ENCODE peak calls at places on chromosomes 13 and 19, in ten cellular contexts. H is Right ventricle myocardium superior; X is stimulated activated effector memory CD8-positive, alpha-beta T cell treated with anti-CD3 and anti-CD28 coated beads, Interleukin-12 subunit alpha, Interleukin-12 subunit beta, amount 100 ng/mL, for 72 hours; M is stimulated activated naive CD8-positive, alpha-beta T cell treated with anti-CD3 and anti-CD28 coated beads, Interleukin-15, Interleukin-2, amounts not matched to agents 100 U/mL and 50 U/mL, for 24 hours; C is activated CD4-positive, alpha-beta T cell treated with anti-CD3 and anti-CD28 coated beads for 36 hours; E is left cardiac atrium; B is T-cell; Y is pancreas; Q is activated CD8-positive, alpha-beta memory T cell treated with anti-CD3 and anti-CD28 coated beads, Interleukin-2, amount 10 ng/mL, durations not matched to agents 7 days and 5 days; L is A549. V is an unnamed sample.

GRCh38 chr13:27161423-27161822 is 10.2 kb downstream of the USP12 start:
- ATAC-seq in H (no peak), X (no peak), M (no peak), C (no peak), E (no peak), B (peak), Y (no peak), Q (no peak), L (no peak), V (no peak)

GRCh38 chr13:114059946-114060860 is 72.2 kb downstream of the RASA3 start:
- ATAC-seq in H (peak), X (no peak), M (no peak), C (no peak), E (no peak), B (no peak), Y (no peak), Q (no peak), L (no peak), V (no peak)

GRCh38 chr13:101415358-101416174 is 742 bp downstream of the NALCN start:
- ATAC-seq in H (peak), X (peak), M (no peak), C (no peak), E (peak), B (no peak), Y (peak), Q (no peak), L (peak), V (peak)

GRCh38 chr19:5250127-5250659 is 90.4 kb downstream of the PTPRS start:
- ATAC-seq in H (peak), X (no peak), M (no peak), C (no peak), E (peak), B (no peak), Y (peak), Q (no peak), L (no peak), V (no peak)

GRCh38 chr19:45528149-45528743 is 21.0 kb downstream of the VASP start:
- ATAC-seq in H (no peak), X (no peak), M (no peak), C (no peak), E (peak), B (no peak), Y (peak), Q (no peak), L (peak), V (no peak)

GRCh38 chr13:102141625-102142472 is 260.0 kb downstream of the FGF14 start:
- ATAC-seq in H (no peak), X (no peak), M (no peak), C (no peak), E (peak), B (no peak), Y (no peak), Q (no peak), L (no peak), V (no peak)

GRCh38 chr13:23552171-23552570 is 18.0 kb upstream of the TNFRSF19 start:
- ATAC-seq in H (no peak), X (no peak), M (no peak), C (no peak), E (no peak), B (no peak), Y (no peak), Q (no peak), L (no peak), V (no peak)

GRCh38 chr19:4650159-4650558 is 10.8 kb downstream of the TNFAIP8L1 start:
- ATAC-seq in H (no peak), X (no peak), M (no peak), C (no peak), E (no peak), B (no peak), Y (no peak), Q (no peak), L (no peak), V (no peak)

GRCh38 chr13:71979616-71980015 is 112.6 kb upstream of the DACH1 start:
- ATAC-seq in H (no peak), X (no peak), M (no peak), C (no peak), E (no peak), B (no peak), Y (peak), Q (no peak), L (no peak), V (no peak)

GRCh38 chr19:15274477-15274876 is 42.2 kb upstream of the EPHX3 start:
- ATAC-seq in H (peak), X (no peak), M (no peak), C (no peak), E (no peak), B (no peak), Y (no peak), Q (no peak), L (no peak), V (no peak)

GRCh38 chr19:8022275-8022674 is 16.8 kb upstream of the ELAVL1 start:
- ATAC-seq in H (no peak), X (no peak), M (no peak), C (no peak), E (no peak), B (no peak), Y (no peak), Q (no peak), L (no peak), V (no peak)

GRCh38 chr19:54616840-54617560 is 13.3 kb upstream of the LILRB1 start:
- ATAC-seq in H (no peak), X (peak), M (peak), C (no peak), E (no peak), B (no peak), Y (no peak), Q (no peak), L (no peak), V (peak)

GRCh38 chr13:40060318-40061007 is 405.0 kb downstream of the COG6 start:
- ATAC-seq in H (peak), X (peak), M (peak), C (peak), E (peak), B (no peak), Y (peak), Q (no peak), L (no peak), V (peak)

GRCh38 chr13:97307882-97308624 is 85.9 kb downstream of the MBNL2 start:
- ATAC-seq in H (peak), X (no peak), M (no peak), C (no peak), E (peak), B (no peak), Y (peak), Q (no peak), L (peak), V (no peak)

GRCh38 chr19:44692379-44692721 is 6.6 kb upstream of the CEACAM16 start:
- ATAC-seq in H (no peak), X (peak), M (no peak), C (peak), E (no peak), B (peak), Y (peak), Q (peak), L (no peak), V (peak)

GRCh38 chr19:1872807-1873523 is 9.6 kb upstream of the KLF16 start:
- ATAC-seq in H (no peak), X (no peak), M (no peak), C (no peak), E (no peak), B (no peak), Y (no peak), Q (no peak), L (no peak), V (no peak)

GRCh38 chr13:114035583-114036501 is 62.0 kb upstream of the C13orf46 start:
- ATAC-seq in H (peak), X (no peak), M (no peak), C (no peak), E (peak), B (no peak), Y (no peak), Q (no peak), L (no peak), V (no peak)

GRCh38 chr13:45473627-45474026 is 8.9 kb downstream of the COG3 start:
- ATAC-seq in H (no peak), X (peak), M (no peak), C (peak), E (no peak), B (peak), Y (no peak), Q (peak), L (peak), V (no peak)

GRCh38 chr19:16198363-16198636 is 589 bp downstream of the AP1M1 start:
- ATAC-seq in H (peak), X (no peak), M (no peak), C (no peak), E (peak), B (no peak), Y (no peak), Q (no peak), L (no peak), V (peak)

GRCh38 chr13:46617382-46617781 is 64.4 kb downstream of the LRCH1 start:
- ATAC-seq in H (peak), X (no peak), M (no peak), C (no peak), E (peak), B (no peak), Y (no peak), Q (no peak), L (no peak), V (no peak)

GRCh38 chr19:2722541-2723344 is 1.6 kb upstream of the DIRAS1 start:
- ATAC-seq in H (peak), X (no peak), M (no peak), C (no peak), E (peak), B (no peak), Y (peak), Q (no peak), L (peak), V (no peak)

GRCh38 chr13:41696163-41697003 is 239.0 kb downstream of the RGCC start:
- ATAC-seq in H (no peak), X (no peak), M (no peak), C (no peak), E (peak), B (no peak), Y (no peak), Q (no peak), L (peak), V (no peak)

GRCh38 chr13:38636756-38637155 is 50.1 kb upstream of the FREM2 start:
- ATAC-seq in H (no peak), X (no peak), M (no peak), C (no peak), E (no peak), B (no peak), Y (peak), Q (no peak), L (no peak), V (no peak)

GRCh38 chr13:39526499-39526898 is 76.5 kb downstream of the LHFPL6 start:
- ATAC-seq in H (no peak), X (no peak), M (no peak), C (no peak), E (no peak), B (no peak), Y (no peak), Q (no peak), L (no peak), V (no peak)

GRCh38 chr19:10828981-10829821 is 6.8 kb downstream of the TMED1 start:
- ATAC-seq in H (no peak), X (peak), M (no peak), C (peak), E (no peak), B (peak), Y (no peak), Q (peak), L (peak), V (no peak)

GRCh38 chr19:33616857-33617256 is 4.9 kb upstream of the CHST8 start:
- ATAC-seq in H (no peak), X (no peak), M (no peak), C (no peak), E (no peak), B (no peak), Y (no peak), Q (no peak), L (no peak), V (no peak)

GRCh38 chr19:5345895-5346386 is 5.3 kb upstream of the PTPRS start:
- ATAC-seq in H (no peak), X (peak), M (peak), C (peak), E (peak), B (no peak), Y (no peak), Q (no peak), L (peak), V (peak)

GRCh38 chr13:83151308-83151660 is 731.0 kb downstream of the SLITRK1 start:
- ATAC-seq in H (no peak), X (no peak), M (no peak), C (no peak), E (no peak), B (no peak), Y (no peak), Q (no peak), L (no peak), V (no peak)

GRCh38 chr19:29923653-29924052 is 18.4 kb upstream of the URI1 start:
- ATAC-seq in H (no peak), X (peak), M (no peak), C (peak), E (no peak), B (no peak), Y (no peak), Q (no peak), L (no peak), V (no peak)

GRCh38 chr19:45767410-45767880 is 1.6 kb downstream of the SIX5 start:
- ATAC-seq in H (peak), X (no peak), M (no peak), C (no peak), E (peak), B (no peak), Y (peak), Q (no peak), L (no peak), V (no peak)

GRCh38 chr19:4733755-4734345 is 10.2 kb upstream of the DPP9 start:
- ATAC-seq in H (no peak), X (no peak), M (no peak), C (no peak), E (no peak), B (no peak), Y (no peak), Q (no peak), L (no peak), V (no peak)

GRCh38 chr13:84917252-84917878 is 881.9 kb downstream of the SLITRK6 start:
- ATAC-seq in H (no peak), X (no peak), M (no peak), C (no peak), E (no peak), B (no peak), Y (no peak), Q (no peak), L (no peak), V (no peak)

GRCh38 chr13:57018915-57019314 is 121.8 kb upstream of the PRR20A start:
- ATAC-seq in H (no peak), X (no peak), M (no peak), C (no peak), E (no peak), B (no peak), Y (no peak), Q (no peak), L (no peak), V (no peak)

V was measured in stimulated activated memory B cell treated with anti-CD40 and anti-IgM and Interleukin-4, amounts not matched to agents 10 μg/mL and 1 μg/mL and 100 μg/mL, for 72 hours.